ENCODE peak calls at places on chromosomes 4 and X, in ten cellular contexts. K, Z, L, S, I, U, P, F, M and C are unnamed samples.

GRCh38 chr4:20676773-20677172 is 23.5 kb upstream of the PACRGL start:
- DNase-seq in M (no peak), U (no peak), P (no peak), L (no peak), F (no peak), S (no peak), I (peak; percentile 26), K (no peak), Z (no peak), C (no peak)

GRCh38 chrX:34891391-34891790 is 51.2 kb upstream of the FAM47B start:
- DNase-seq in F (no peak), I (no peak), P (no peak), S (no peak), M (no peak), K (no peak), U (no peak), L (no peak), Z (no peak), C (no peak)

GRCh38 chr4:16667464-16667863 is 231.0 kb downstream of the LDB2 start:
- DNase-seq in U (peak; percentile 71), Z (no peak), M (no peak), S (peak; percentile 96), I (no peak), K (no peak), F (peak; percentile 68), L (peak; percentile 83), P (no peak), C (no peak)

GRCh38 chr4:81095411-81095810 is 64.9 kb downstream of the BMP3 start:
- DNase-seq in P (no peak), I (no peak), K (no peak), S (no peak), M (no peak), Z (no peak), L (no peak), F (no peak), U (no peak), C (no peak)

GRCh38 chrX:24520472-24520871 is 55.4 kb downstream of the PDK3 start:
- DNase-seq in P (no peak), Z (no peak), U (no peak), K (no peak), L (no peak), M (no peak), I (no peak), S (no peak), F (no peak), C (no peak)

GRCh38 chrX:154600962-154601374 is 16.0 kb downstream of the CTAG1A start:
- DNase-seq in L (no peak), Z (no peak), U (peak; percentile 72), F (no peak), P (peak; percentile 80), K (no peak), M (no peak), S (peak; percentile 44), I (no peak), C (no peak)

GRCh38 chrX:42778096-42778495 is at the start of gene PPP1R2C:
- DNase-seq in U (no peak), K (no peak), L (no peak), F (no peak), I (no peak), M (no peak), S (no peak), P (no peak), Z (no peak), C (no peak)

GRCh38 chrX:131812847-131813825 is 210.0 kb upstream of the STK26 start:
- DNase-seq in U (peak; percentile 21), S (peak; percentile 18), M (no peak), K (no peak), Z (peak; percentile 97), I (no peak), P (no peak), F (no peak), L (no peak), C (peak; percentile 56)

GRCh38 chrX:153460826-153461225 is 9.6 kb downstream of the HAUS7 start:
- DNase-seq in U (peak; percentile 57), L (peak; percentile 48), K (peak; percentile 57), F (peak; percentile 48), S (peak; percentile 56), Z (peak; percentile 29), M (peak; percentile 72), P (no peak), I (peak; percentile 71), C (peak; percentile 37)

GRCh38 chrX:150282953-150283352 is 80.2 kb upstream of the MAMLD1 start:
- DNase-seq in L (no peak), I (no peak), U (no peak), K (no peak), Z (no peak), S (no peak), P (peak; percentile 10), M (no peak), F (no peak), C (no peak)

GRCh38 chr4:81466841-81467671 is 4.7 kb downstream of the RASGEF1B start:
- DNase-seq in M (peak; percentile 47), L (peak; percentile 81), Z (peak; percentile 85), F (peak; percentile 70), I (peak; percentile 94), U (peak; percentile 88), P (peak; percentile 49), K (peak; percentile 89), S (peak; percentile 76), C (peak; percentile 73)

GRCh38 chr4:94127707-94128328 is 79.8 kb upstream of the SMARCAD1 start:
- DNase-seq in S (peak; percentile 54), L (peak; percentile 49), K (peak; percentile 43), F (peak; percentile 40), I (peak; percentile 74), P (no peak), M (no peak), U (peak; percentile 33), Z (peak; percentile 43), C (no peak)

GRCh38 chrX:7045238-7045955 is 102.1 kb upstream of the STS start:
- DNase-seq in S (no peak), U (no peak), K (no peak), Z (no peak), F (no peak), I (no peak), L (no peak), M (no peak), P (no peak), C (no peak)

GRCh38 chr4:120009731-120010130 is 56.9 kb downstream of the MAD2L1 start:
- DNase-seq in S (peak; percentile 94), K (peak; percentile 15), I (no peak), Z (no peak), P (peak; percentile 60), M (no peak), F (peak; percentile 93), L (peak; percentile 68), U (peak; percentile 86), C (no peak)

GRCh38 chr4:101127176-101127790 is 220.0 kb downstream of the PPP3CA start:
- DNase-seq in L (no peak), F (no peak), Z (no peak), M (no peak), P (no peak), I (no peak), K (no peak), S (no peak), U (no peak), C (no peak)
- H3K4me2 ChIP-seq in L (no peak overlapping the region), F (no peak overlapping the region), Z (no peak overlapping the region), M (no peak overlapping the region), P (no peak overlapping the region), I (no peak overlapping the region), K (no peak overlapping the region), S (no peak overlapping the region), U (no peak overlapping the region), C (no peak overlapping the region)

GRCh38 chr4:162852642-162853041 is 314.0 kb downstream of the NAF1 start:
- DNase-seq in F (no peak), Z (no peak), P (no peak), K (no peak), S (no peak), I (peak; percentile 43), M (peak; percentile 35), L (no peak), U (no peak), C (no peak)

GRCh38 chr4:162853788-162854187 is 312.9 kb downstream of the NAF1 start:
- DNase-seq in U (no peak), K (no peak), P (no peak), S (no peak), M (no peak), Z (no peak), F (no peak), I (no peak), L (no peak), C (no peak)

GRCh38 chr4:162847945-162848549 is 318.6 kb downstream of the NAF1 start:
- DNase-seq in L (no peak), M (no peak), S (no peak), I (no peak), U (no peak), K (no peak), F (no peak), Z (no peak), P (no peak), C (no peak)

GRCh38 chr4:162849922-162850321 is 316.8 kb downstream of the NAF1 start:
- DNase-seq in K (no peak), F (no peak), L (no peak), S (no peak), Z (no peak), I (no peak), M (no peak), U (no peak), P (no peak), C (no peak)
- H3K4me2 ChIP-seq in K (no peak overlapping the region), F (no peak overlapping the region), L (no peak overlapping the region), S (no peak overlapping the region), Z (no peak overlapping the region), I (no peak overlapping the region), M (no peak overlapping the region), U (no peak overlapping the region), P (no peak overlapping the region), C (no peak overlapping the region)

GRCh38 chr4:10590896-10591295 is 93.7 kb downstream of the CLNK start:
- DNase-seq in Z (no peak), M (no peak), I (no peak), K (no peak), L (peak; percentile 13), U (peak; percentile 62), S (peak; percentile 84), P (no peak), F (no peak), C (no peak)
- H3K4me2 ChIP-seq in Z (no peak overlapping the region), M (no peak overlapping the region), I (no peak overlapping the region), K (no peak overlapping the region), L (no peak overlapping the region), U (no peak overlapping the region), S (no peak overlapping the region), P (no peak overlapping the region), F (no peak overlapping the region), C (no peak overlapping the region)

GRCh38 chr4:54781771-54782170 is 124.0 kb downstream of the KIT start:
- DNase-seq in F (no peak), M (no peak), K (no peak), Z (no peak), P (no peak), I (no peak), U (no peak), S (peak; percentile 30), L (peak; percentile 2), C (no peak)
- H3K4me2 ChIP-seq in F (no peak overlapping the region), M (no peak overlapping the region), K (no peak overlapping the region), Z (no peak overlapping the region), P (no peak overlapping the region), I (no peak overlapping the region), U (no peak overlapping the region), S (no peak overlapping the region), L (no peak overlapping the region), C (no peak overlapping the region)